ENCODE peak calls at places on chromosomes 3 and 15, in five cellular contexts. One of them, this sample, is unnamed.

GRCh38 chr3:132549890-132550578 is 47.0 kb upstream of the ACKR4 start:
- DNase-seq in cardiac fibroblast: peak; percentile 67
- DNase-seq in T follicular helper cell: no peak
- DNase-seq in astrocyte of the spinal cord: peak; percentile 84
- DNase-seq in NCI-H774: no peak
- DNase-seq in this sample: no peak

GRCh38 chr15:37136666-37137065 is 36.3 kb upstream of the MEIS2 start:
- DNase-seq in cardiac fibroblast: no peak
- DNase-seq in T follicular helper cell: no peak
- DNase-seq in astrocyte of the spinal cord: no peak
- DNase-seq in NCI-H774: no peak
- DNase-seq in this sample: no peak

GRCh38 chr3:120168611-120169010 is 74.4 kb upstream of the GSK3B start:
- DNase-seq in cardiac fibroblast: no peak
- DNase-seq in T follicular helper cell: no peak
- DNase-seq in astrocyte of the spinal cord: no peak
- DNase-seq in NCI-H774: no peak
- DNase-seq in this sample: no peak

GRCh38 chr3:37546876-37547275 is 314.8 kb upstream of the CTDSPL start:
- DNase-seq in cardiac fibroblast: peak; percentile 43
- DNase-seq in T follicular helper cell: no peak
- DNase-seq in astrocyte of the spinal cord: peak; percentile 12
- DNase-seq in NCI-H774: no peak
- DNase-seq in this sample: no peak

GRCh38 chr15:77023576-77024272 is 28.8 kb downstream of the PSTPIP1 start:
- DNase-seq in cardiac fibroblast: no peak
- DNase-seq in T follicular helper cell: no peak
- DNase-seq in astrocyte of the spinal cord: no peak
- DNase-seq in NCI-H774: no peak
- DNase-seq in this sample: no peak

GRCh38 chr3:140050977-140051957 is 116.3 kb downstream of the CLSTN2 start:
- DNase-seq in cardiac fibroblast: no peak
- DNase-seq in T follicular helper cell: no peak
- DNase-seq in astrocyte of the spinal cord: no peak
- DNase-seq in NCI-H774: no peak
- DNase-seq in this sample: no peak

GRCh38 chr3:62186967-62187366 is 186.4 kb downstream of the FEZF2 start:
- DNase-seq in cardiac fibroblast: peak; percentile 81
- DNase-seq in T follicular helper cell: no peak
- DNase-seq in astrocyte of the spinal cord: peak; percentile 31
- DNase-seq in NCI-H774: no peak
- DNase-seq in this sample: no peak

GRCh38 chr3:112767777-112768176 is 78.9 kb downstream of the CD200R1L start:
- DNase-seq in cardiac fibroblast: no peak
- DNase-seq in T follicular helper cell: no peak
- DNase-seq in astrocyte of the spinal cord: no peak
- DNase-seq in NCI-H774: no peak
- DNase-seq in this sample: no peak

GRCh38 chr3:34065901-34066300 is 267.5 kb downstream of the PDCD6IP start:
- DNase-seq in cardiac fibroblast: no peak
- DNase-seq in T follicular helper cell: no peak
- DNase-seq in astrocyte of the spinal cord: no peak
- DNase-seq in NCI-H774: no peak
- DNase-seq in this sample: no peak

GRCh38 chr3:41115069-41115468 is 84.2 kb upstream of the CTNNB1 start:
- DNase-seq in cardiac fibroblast: no peak
- DNase-seq in T follicular helper cell: no peak
- DNase-seq in astrocyte of the spinal cord: no peak
- DNase-seq in NCI-H774: no peak
- DNase-seq in this sample: no peak

GRCh38 chr15:97960364-97961066 is at the start of gene ARRDC4:
- DNase-seq in cardiac fibroblast: peak; percentile 100
- DNase-seq in T follicular helper cell: peak; percentile 94
- DNase-seq in astrocyte of the spinal cord: peak; percentile 100
- DNase-seq in NCI-H774: peak; percentile 99
- DNase-seq in this sample: peak; percentile 99

GRCh38 chr3:45056608-45057301 is 30.7 kb downstream of the CLEC3B start:
- DNase-seq in cardiac fibroblast: peak; percentile 23
- DNase-seq in T follicular helper cell: no peak
- DNase-seq in astrocyte of the spinal cord: no peak
- DNase-seq in NCI-H774: no peak
- DNase-seq in this sample: no peak

GRCh38 chr3:143207338-143207961 is 87.9 kb downstream of the CHST2 start:
- DNase-seq in cardiac fibroblast: peak; percentile 33
- DNase-seq in T follicular helper cell: no peak
- DNase-seq in astrocyte of the spinal cord: peak; percentile 71
- DNase-seq in NCI-H774: no peak
- DNase-seq in this sample: no peak

GRCh38 chr15:74633781-74634180 is 18.1 kb downstream of the CLK3 start:
- DNase-seq in cardiac fibroblast: no peak
- DNase-seq in T follicular helper cell: no peak
- DNase-seq in astrocyte of the spinal cord: no peak
- DNase-seq in NCI-H774: no peak
- DNase-seq in this sample: no peak

GRCh38 chr15:42511010-42511396 is 15.6 kb downstream of the SNAP23 start:
- DNase-seq in cardiac fibroblast: peak; percentile 85
- DNase-seq in T follicular helper cell: no peak
- DNase-seq in astrocyte of the spinal cord: peak; percentile 50
- DNase-seq in NCI-H774: no peak
- DNase-seq in this sample: no peak

GRCh38 chr15:51315726-51316125 is 22.7 kb downstream of the CYP19A1 start:
- DNase-seq in cardiac fibroblast: no peak
- DNase-seq in T follicular helper cell: no peak
- DNase-seq in astrocyte of the spinal cord: no peak
- DNase-seq in NCI-H774: no peak
- DNase-seq in this sample: no peak

GRCh38 chr15:82900511-82900910 is 52.0 kb downstream of the HOMER2 start:
- DNase-seq in cardiac fibroblast: no peak
- DNase-seq in T follicular helper cell: no peak
- DNase-seq in astrocyte of the spinal cord: no peak
- DNase-seq in NCI-H774: no peak
- DNase-seq in this sample: no peak

GRCh38 chr3:11555211-11555782 is 88.4 kb downstream of the VGLL4 start:
- DNase-seq in cardiac fibroblast: no peak
- DNase-seq in T follicular helper cell: no peak
- DNase-seq in astrocyte of the spinal cord: no peak
- DNase-seq in NCI-H774: no peak
- DNase-seq in this sample: no peak

GRCh38 chr15:56440226-56440770 is 24.6 kb downstream of the MNS1 start:
- DNase-seq in cardiac fibroblast: no peak
- DNase-seq in T follicular helper cell: no peak
- DNase-seq in astrocyte of the spinal cord: no peak
- DNase-seq in NCI-H774: no peak
- DNase-seq in this sample: no peak

GRCh38 chr3:149203758-149204157 is 17.9 kb downstream of the CP start:
- DNase-seq in cardiac fibroblast: no peak
- DNase-seq in T follicular helper cell: no peak
- DNase-seq in astrocyte of the spinal cord: no peak
- DNase-seq in NCI-H774: no peak
- DNase-seq in this sample: no peak

GRCh38 chr3:197224034-197224444 is 74.4 kb downstream of the DLG1 start:
- DNase-seq in cardiac fibroblast: peak; percentile 74
- DNase-seq in T follicular helper cell: no peak
- DNase-seq in astrocyte of the spinal cord: peak; percentile 66
- DNase-seq in NCI-H774: peak; percentile 34
- DNase-seq in this sample: peak; percentile 51

GRCh38 chr3:4904801-4905695 is 74.2 kb upstream of the BHLHE40 start:
- DNase-seq in cardiac fibroblast: peak; percentile 62
- DNase-seq in T follicular helper cell: no peak
- DNase-seq in astrocyte of the spinal cord: peak; percentile 25
- DNase-seq in NCI-H774: no peak
- DNase-seq in this sample: no peak

GRCh38 chr3:184415229-184415517 is 35.3 kb downstream of the CHRD start:
- DNase-seq in cardiac fibroblast: no peak
- DNase-seq in T follicular helper cell: no peak
- DNase-seq in astrocyte of the spinal cord: no peak
- DNase-seq in NCI-H774: no peak
- DNase-seq in this sample: no peak

GRCh38 chr3:144431134-144431533 is 459.5 kb downstream of the DIPK2A start:
- DNase-seq in cardiac fibroblast: no peak
- DNase-seq in T follicular helper cell: no peak
- DNase-seq in astrocyte of the spinal cord: no peak
- DNase-seq in NCI-H774: no peak
- DNase-seq in this sample: no peak

GRCh38 chr3:107690522-107691138 is 167.9 kb downstream of the BBX start:
- DNase-seq in cardiac fibroblast: peak; percentile 81
- DNase-seq in T follicular helper cell: no peak
- DNase-seq in astrocyte of the spinal cord: peak; percentile 76
- DNase-seq in NCI-H774: no peak
- DNase-seq in this sample: peak; percentile 80

GRCh38 chr15:70342554-70343548 is 245.1 kb upstream of the TLE3 start:
- DNase-seq in cardiac fibroblast: no peak
- DNase-seq in T follicular helper cell: no peak
- DNase-seq in astrocyte of the spinal cord: no peak
- DNase-seq in NCI-H774: no peak
- DNase-seq in this sample: no peak

GRCh38 chr3:50539887-50540286 is 27.7 kb downstream of the C3orf18 start:
- DNase-seq in cardiac fibroblast: no peak
- DNase-seq in T follicular helper cell: no peak
- DNase-seq in astrocyte of the spinal cord: no peak
- DNase-seq in NCI-H774: no peak
- DNase-seq in this sample: no peak

GRCh38 chr3:69090021-69090420 is 5.3 kb downstream of the ARL6IP5 start:
- DNase-seq in cardiac fibroblast: peak; percentile 75
- DNase-seq in T follicular helper cell: no peak
- DNase-seq in astrocyte of the spinal cord: peak; percentile 73
- DNase-seq in NCI-H774: no peak
- DNase-seq in this sample: no peak

GRCh38 chr3:14142567-14143270 is 17.9 kb downstream of the TMEM43 start:
- DNase-seq in cardiac fibroblast: no peak
- DNase-seq in T follicular helper cell: peak; percentile 61
- DNase-seq in astrocyte of the spinal cord: no peak
- DNase-seq in NCI-H774: no peak
- DNase-seq in this sample: no peak

GRCh38 chr3:32818431-32819085 is 761 bp downstream of the TRIM71 start:
- DNase-seq in cardiac fibroblast: no peak
- DNase-seq in T follicular helper cell: no peak
- DNase-seq in astrocyte of the spinal cord: no peak
- DNase-seq in NCI-H774: no peak
- DNase-seq in this sample: no peak

GRCh38 chr3:72157782-72158638 is 373.1 kb upstream of the PROK2 start:
- DNase-seq in cardiac fibroblast: no peak
- DNase-seq in T follicular helper cell: no peak
- DNase-seq in astrocyte of the spinal cord: no peak
- DNase-seq in NCI-H774: no peak
- DNase-seq in this sample: no peak

GRCh38 chr3:45929042-45929679 is 14.1 kb upstream of the CXCR6 start:
- DNase-seq in cardiac fibroblast: peak; percentile 36
- DNase-seq in T follicular helper cell: peak; percentile 45
- DNase-seq in astrocyte of the spinal cord: no peak
- DNase-seq in NCI-H774: no peak
- DNase-seq in this sample: peak; percentile 1

GRCh38 chr15:66770518-66771350 is 68.7 kb downstream of the SMAD6 start:
- DNase-seq in cardiac fibroblast: no peak
- DNase-seq in T follicular helper cell: no peak
- DNase-seq in astrocyte of the spinal cord: no peak
- DNase-seq in NCI-H774: no peak
- DNase-seq in this sample: no peak

GRCh38 chr3:119380697-119381096 is 82.7 kb downstream of the TMEM39A start:
- DNase-seq in cardiac fibroblast: no peak
- DNase-seq in T follicular helper cell: no peak
- DNase-seq in astrocyte of the spinal cord: no peak
- DNase-seq in NCI-H774: no peak
- DNase-seq in this sample: peak; percentile 83

GRCh38 chr3:97823081-97823480 is 1.3 kb downstream of the CRYBG3 start:
- DNase-seq in cardiac fibroblast: no peak
- DNase-seq in T follicular helper cell: no peak
- DNase-seq in astrocyte of the spinal cord: no peak
- DNase-seq in NCI-H774: no peak
- DNase-seq in this sample: no peak

GRCh38 chr3:29853841-29854397 is 573.0 kb downstream of the RBMS3 start:
- DNase-seq in cardiac fibroblast: no peak
- DNase-seq in T follicular helper cell: no peak
- DNase-seq in astrocyte of the spinal cord: no peak
- DNase-seq in NCI-H774: no peak
- DNase-seq in this sample: no peak

GRCh38 chr15:65869954-65870871 is 922 bp downstream of the RAB11A start:
- DNase-seq in cardiac fibroblast: peak; percentile 53
- DNase-seq in T follicular helper cell: no peak
- DNase-seq in astrocyte of the spinal cord: peak; percentile 20
- DNase-seq in NCI-H774: peak; percentile 3
- DNase-seq in this sample: peak; percentile 19

This sample was measured in COR-L47.